ENCODE peak calls at places on chromosomes 4 and X, in six cellular contexts. One of them, this sample, is unnamed.

GRCh38 chrX:118066867-118067515 is 49.6 kb downstream of the KLHL13 start:
- DNase-seq in M059J: no peak
- DNase-seq in NCI-H345: peak
- DNase-seq in NCI-H510A treated with DMSO at 0.1 percent for 48 hours: peak
- DNase-seq in activated CD4-positive, alpha-beta T cell treated with anti-CD3 and anti-CD28 coated beads, Interleukin-2, amount 50 U/mL, for 1 hour: no peak
- DNase-seq in iris pigment epithelial cell: no peak
- DNase-seq in this sample: no peak

GRCh38 chrX:118062048-118062789 is 54.4 kb downstream of the KLHL13 start:
- DNase-seq in M059J: no peak
- DNase-seq in NCI-H345: no peak
- DNase-seq in NCI-H510A treated with DMSO at 0.1 percent for 48 hours: no peak
- DNase-seq in activated CD4-positive, alpha-beta T cell treated with anti-CD3 and anti-CD28 coated beads, Interleukin-2, amount 50 U/mL, for 1 hour: no peak
- DNase-seq in iris pigment epithelial cell: no peak
- DNase-seq in this sample: no peak

GRCh38 chrX:100609591-100609990 is 24.9 kb downstream of the TNMD start:
- DNase-seq in M059J: no peak
- DNase-seq in NCI-H345: no peak
- DNase-seq in NCI-H510A treated with DMSO at 0.1 percent for 48 hours: no peak
- DNase-seq in activated CD4-positive, alpha-beta T cell treated with anti-CD3 and anti-CD28 coated beads, Interleukin-2, amount 50 U/mL, for 1 hour: no peak
- DNase-seq in iris pigment epithelial cell: peak
- DNase-seq in this sample: no peak

GRCh38 chr4:105679186-105679585 is 29.3 kb downstream of the INTS12 start:
- DNase-seq in M059J: peak
- DNase-seq in NCI-H345: no peak
- DNase-seq in NCI-H510A treated with DMSO at 0.1 percent for 48 hours: peak
- DNase-seq in activated CD4-positive, alpha-beta T cell treated with anti-CD3 and anti-CD28 coated beads, Interleukin-2, amount 50 U/mL, for 1 hour: no peak
- DNase-seq in iris pigment epithelial cell: peak
- DNase-seq in this sample: no peak

GRCh38 chr4:145878501-145879435 is 59.9 kb downstream of the ZNF827 start:
- DNase-seq in M059J: peak
- DNase-seq in NCI-H345: no peak
- DNase-seq in NCI-H510A treated with DMSO at 0.1 percent for 48 hours: no peak
- DNase-seq in activated CD4-positive, alpha-beta T cell treated with anti-CD3 and anti-CD28 coated beads, Interleukin-2, amount 50 U/mL, for 1 hour: no peak
- DNase-seq in iris pigment epithelial cell: peak
- DNase-seq in this sample: no peak

GRCh38 chrX:39577976-39578962 is 519.5 kb downstream of the BCOR start:
- DNase-seq in M059J: peak
- DNase-seq in NCI-H345: no peak
- DNase-seq in NCI-H510A treated with DMSO at 0.1 percent for 48 hours: no peak
- DNase-seq in activated CD4-positive, alpha-beta T cell treated with anti-CD3 and anti-CD28 coated beads, Interleukin-2, amount 50 U/mL, for 1 hour: peak
- DNase-seq in iris pigment epithelial cell: no peak
- DNase-seq in this sample: no peak

GRCh38 chrX:49237060-49237459 is 1.8 kb downstream of the CCDC22 start:
- DNase-seq in M059J: no peak
- DNase-seq in NCI-H345: no peak
- DNase-seq in NCI-H510A treated with DMSO at 0.1 percent for 48 hours: no peak
- DNase-seq in activated CD4-positive, alpha-beta T cell treated with anti-CD3 and anti-CD28 coated beads, Interleukin-2, amount 50 U/mL, for 1 hour: no peak
- DNase-seq in iris pigment epithelial cell: no peak
- DNase-seq in this sample: no peak

GRCh38 chr4:10054571-10055041 is 33.3 kb upstream of the SLC2A9 start:
- DNase-seq in M059J: no peak
- DNase-seq in NCI-H345: peak
- DNase-seq in NCI-H510A treated with DMSO at 0.1 percent for 48 hours: no peak
- DNase-seq in activated CD4-positive, alpha-beta T cell treated with anti-CD3 and anti-CD28 coated beads, Interleukin-2, amount 50 U/mL, for 1 hour: no peak
- DNase-seq in iris pigment epithelial cell: no peak
- DNase-seq in this sample: no peak

GRCh38 chrX:138858438-138858837 is 146.9 kb upstream of the FGF13 start:
- DNase-seq in M059J: peak
- DNase-seq in NCI-H345: no peak
- DNase-seq in NCI-H510A treated with DMSO at 0.1 percent for 48 hours: no peak
- DNase-seq in activated CD4-positive, alpha-beta T cell treated with anti-CD3 and anti-CD28 coated beads, Interleukin-2, amount 50 U/mL, for 1 hour: no peak
- DNase-seq in iris pigment epithelial cell: peak
- DNase-seq in this sample: no peak

GRCh38 chrX:46588263-46588662 is 14.7 kb downstream of the CHST7 start:
- DNase-seq in M059J: peak
- DNase-seq in NCI-H345: no peak
- DNase-seq in NCI-H510A treated with DMSO at 0.1 percent for 48 hours: no peak
- DNase-seq in activated CD4-positive, alpha-beta T cell treated with anti-CD3 and anti-CD28 coated beads, Interleukin-2, amount 50 U/mL, for 1 hour: peak
- DNase-seq in iris pigment epithelial cell: peak
- DNase-seq in this sample: no peak

GRCh38 chr4:20384456-20384855 is 132.8 kb downstream of the SLIT2 start:
- DNase-seq in M059J: no peak
- DNase-seq in NCI-H345: no peak
- DNase-seq in NCI-H510A treated with DMSO at 0.1 percent for 48 hours: no peak
- DNase-seq in activated CD4-positive, alpha-beta T cell treated with anti-CD3 and anti-CD28 coated beads, Interleukin-2, amount 50 U/mL, for 1 hour: no peak
- DNase-seq in iris pigment epithelial cell: no peak
- DNase-seq in this sample: no peak

GRCh38 chrX:130028196-130028595 is 45.8 kb downstream of the BCORL1 start:
- DNase-seq in M059J: peak
- DNase-seq in NCI-H345: no peak
- DNase-seq in NCI-H510A treated with DMSO at 0.1 percent for 48 hours: no peak
- DNase-seq in activated CD4-positive, alpha-beta T cell treated with anti-CD3 and anti-CD28 coated beads, Interleukin-2, amount 50 U/mL, for 1 hour: peak
- DNase-seq in iris pigment epithelial cell: peak
- DNase-seq in this sample: peak

GRCh38 chr4:82230310-82230709 is 143.5 kb downstream of the HNRNPD start:
- DNase-seq in M059J: no peak
- DNase-seq in NCI-H345: no peak
- DNase-seq in NCI-H510A treated with DMSO at 0.1 percent for 48 hours: no peak
- DNase-seq in activated CD4-positive, alpha-beta T cell treated with anti-CD3 and anti-CD28 coated beads, Interleukin-2, amount 50 U/mL, for 1 hour: no peak
- DNase-seq in iris pigment epithelial cell: no peak
- DNase-seq in this sample: no peak

GRCh38 chrX:134236690-134237362 is at the start of gene CCDC160:
- DNase-seq in M059J: peak
- DNase-seq in NCI-H345: peak
- DNase-seq in NCI-H510A treated with DMSO at 0.1 percent for 48 hours: no peak
- DNase-seq in activated CD4-positive, alpha-beta T cell treated with anti-CD3 and anti-CD28 coated beads, Interleukin-2, amount 50 U/mL, for 1 hour: no peak
- DNase-seq in iris pigment epithelial cell: peak
- DNase-seq in this sample: no peak

GRCh38 chr4:127997534-127998388 is 32.6 kb downstream of the ABHD18 start:
- DNase-seq in M059J: peak
- DNase-seq in NCI-H345: no peak
- DNase-seq in NCI-H510A treated with DMSO at 0.1 percent for 48 hours: no peak
- DNase-seq in activated CD4-positive, alpha-beta T cell treated with anti-CD3 and anti-CD28 coated beads, Interleukin-2, amount 50 U/mL, for 1 hour: no peak
- DNase-seq in iris pigment epithelial cell: peak
- DNase-seq in this sample: no peak

GRCh38 chr4:184369871-184370270 is 104.5 kb downstream of the IRF2 start:
- DNase-seq in M059J: peak
- DNase-seq in NCI-H345: no peak
- DNase-seq in NCI-H510A treated with DMSO at 0.1 percent for 48 hours: no peak
- DNase-seq in activated CD4-positive, alpha-beta T cell treated with anti-CD3 and anti-CD28 coated beads, Interleukin-2, amount 50 U/mL, for 1 hour: no peak
- DNase-seq in iris pigment epithelial cell: peak
- DNase-seq in this sample: no peak

GRCh38 chrX:147935156-147935758 is 23.5 kb downstream of the FMR1 start:
- DNase-seq in M059J: no peak
- DNase-seq in NCI-H345: no peak
- DNase-seq in NCI-H510A treated with DMSO at 0.1 percent for 48 hours: no peak
- DNase-seq in activated CD4-positive, alpha-beta T cell treated with anti-CD3 and anti-CD28 coated beads, Interleukin-2, amount 50 U/mL, for 1 hour: no peak
- DNase-seq in iris pigment epithelial cell: peak
- DNase-seq in this sample: no peak

GRCh38 chr4:107897823-107898222 is 33.5 kb upstream of the CYP2U1 start:
- DNase-seq in M059J: no peak
- DNase-seq in NCI-H345: no peak
- DNase-seq in NCI-H510A treated with DMSO at 0.1 percent for 48 hours: no peak
- DNase-seq in activated CD4-positive, alpha-beta T cell treated with anti-CD3 and anti-CD28 coated beads, Interleukin-2, amount 50 U/mL, for 1 hour: no peak
- DNase-seq in iris pigment epithelial cell: no peak
- DNase-seq in this sample: no peak

GRCh38 chr4:91256043-91256442 is 1047.7 kb upstream of the GRID2 start:
- DNase-seq in M059J: no peak
- DNase-seq in NCI-H345: no peak
- DNase-seq in NCI-H510A treated with DMSO at 0.1 percent for 48 hours: no peak
- DNase-seq in activated CD4-positive, alpha-beta T cell treated with anti-CD3 and anti-CD28 coated beads, Interleukin-2, amount 50 U/mL, for 1 hour: no peak
- DNase-seq in iris pigment epithelial cell: no peak
- DNase-seq in this sample: no peak

GRCh38 chr4:105147226-105148151 is 813 bp downstream of the TET2 start:
- DNase-seq in M059J: peak
- DNase-seq in NCI-H345: peak
- DNase-seq in NCI-H510A treated with DMSO at 0.1 percent for 48 hours: peak
- DNase-seq in activated CD4-positive, alpha-beta T cell treated with anti-CD3 and anti-CD28 coated beads, Interleukin-2, amount 50 U/mL, for 1 hour: peak
- DNase-seq in iris pigment epithelial cell: peak
- DNase-seq in this sample: peak

GRCh38 chr4:141133146-141134006 is at the start of gene RNF150:
- DNase-seq in M059J: peak
- DNase-seq in NCI-H345: peak
- DNase-seq in NCI-H510A treated with DMSO at 0.1 percent for 48 hours: peak
- DNase-seq in activated CD4-positive, alpha-beta T cell treated with anti-CD3 and anti-CD28 coated beads, Interleukin-2, amount 50 U/mL, for 1 hour: no peak
- DNase-seq in iris pigment epithelial cell: peak
- DNase-seq in this sample: peak

GRCh38 chr4:132228676-132229075 is 920.4 kb upstream of the PCDH10 start:
- DNase-seq in M059J: no peak
- DNase-seq in NCI-H345: no peak
- DNase-seq in NCI-H510A treated with DMSO at 0.1 percent for 48 hours: no peak
- DNase-seq in activated CD4-positive, alpha-beta T cell treated with anti-CD3 and anti-CD28 coated beads, Interleukin-2, amount 50 U/mL, for 1 hour: no peak
- DNase-seq in iris pigment epithelial cell: no peak
- DNase-seq in this sample: no peak

GRCh38 chrX:55731826-55732225 is 14.3 kb downstream of the RRAGB start:
- DNase-seq in M059J: peak
- DNase-seq in NCI-H345: no peak
- DNase-seq in NCI-H510A treated with DMSO at 0.1 percent for 48 hours: no peak
- DNase-seq in activated CD4-positive, alpha-beta T cell treated with anti-CD3 and anti-CD28 coated beads, Interleukin-2, amount 50 U/mL, for 1 hour: no peak
- DNase-seq in iris pigment epithelial cell: peak
- DNase-seq in this sample: no peak

GRCh38 chrX:23788946-23789345 is 6.0 kb downstream of the SAT1 start:
- DNase-seq in M059J: peak
- DNase-seq in NCI-H345: no peak
- DNase-seq in NCI-H510A treated with DMSO at 0.1 percent for 48 hours: no peak
- DNase-seq in activated CD4-positive, alpha-beta T cell treated with anti-CD3 and anti-CD28 coated beads, Interleukin-2, amount 50 U/mL, for 1 hour: no peak
- DNase-seq in iris pigment epithelial cell: no peak
- DNase-seq in this sample: no peak

GRCh38 chr4:126427781-126428360 is 1113.1 kb downstream of the FAT4 start:
- DNase-seq in M059J: no peak
- DNase-seq in NCI-H345: no peak
- DNase-seq in NCI-H510A treated with DMSO at 0.1 percent for 48 hours: no peak
- DNase-seq in activated CD4-positive, alpha-beta T cell treated with anti-CD3 and anti-CD28 coated beads, Interleukin-2, amount 50 U/mL, for 1 hour: no peak
- DNase-seq in iris pigment epithelial cell: no peak
- DNase-seq in this sample: no peak

GRCh38 chrX:149691794-149692193 is 20.1 kb upstream of the MAGEA11 start:
- DNase-seq in M059J: no peak
- DNase-seq in NCI-H345: no peak
- DNase-seq in NCI-H510A treated with DMSO at 0.1 percent for 48 hours: no peak
- DNase-seq in activated CD4-positive, alpha-beta T cell treated with anti-CD3 and anti-CD28 coated beads, Interleukin-2, amount 50 U/mL, for 1 hour: no peak
- DNase-seq in iris pigment epithelial cell: no peak
- DNase-seq in this sample: no peak

GRCh38 chrX:40055495-40055894 is 42.3 kb downstream of the BCOR start:
- DNase-seq in M059J: no peak
- DNase-seq in NCI-H345: no peak
- DNase-seq in NCI-H510A treated with DMSO at 0.1 percent for 48 hours: no peak
- DNase-seq in activated CD4-positive, alpha-beta T cell treated with anti-CD3 and anti-CD28 coated beads, Interleukin-2, amount 50 U/mL, for 1 hour: no peak
- DNase-seq in iris pigment epithelial cell: peak
- DNase-seq in this sample: no peak

GRCh38 chrX:40099046-40099968 is 1.5 kb upstream of the BCOR start:
- DNase-seq in M059J: peak
- DNase-seq in NCI-H345: peak
- DNase-seq in NCI-H510A treated with DMSO at 0.1 percent for 48 hours: peak
- DNase-seq in activated CD4-positive, alpha-beta T cell treated with anti-CD3 and anti-CD28 coated beads, Interleukin-2, amount 50 U/mL, for 1 hour: peak
- DNase-seq in iris pigment epithelial cell: peak
- DNase-seq in this sample: no peak

GRCh38 chrX:11770320-11770719 is 12.3 kb downstream of the MSL3 start:
- DNase-seq in M059J: peak
- DNase-seq in NCI-H345: peak
- DNase-seq in NCI-H510A treated with DMSO at 0.1 percent for 48 hours: peak
- DNase-seq in activated CD4-positive, alpha-beta T cell treated with anti-CD3 and anti-CD28 coated beads, Interleukin-2, amount 50 U/mL, for 1 hour: peak
- DNase-seq in iris pigment epithelial cell: peak
- DNase-seq in this sample: peak

GRCh38 chr4:152620915-152621314 is 58.9 kb downstream of the TMEM154 start:
- DNase-seq in M059J: no peak
- DNase-seq in NCI-H345: no peak
- DNase-seq in NCI-H510A treated with DMSO at 0.1 percent for 48 hours: no peak
- DNase-seq in activated CD4-positive, alpha-beta T cell treated with anti-CD3 and anti-CD28 coated beads, Interleukin-2, amount 50 U/mL, for 1 hour: no peak
- DNase-seq in iris pigment epithelial cell: peak
- DNase-seq in this sample: no peak

GRCh38 chr4:174193438-174194015 is 89.9 kb downstream of the FBXO8 start:
- DNase-seq in M059J: no peak
- DNase-seq in NCI-H345: no peak
- DNase-seq in NCI-H510A treated with DMSO at 0.1 percent for 48 hours: no peak
- DNase-seq in activated CD4-positive, alpha-beta T cell treated with anti-CD3 and anti-CD28 coated beads, Interleukin-2, amount 50 U/mL, for 1 hour: no peak
- DNase-seq in iris pigment epithelial cell: no peak
- DNase-seq in this sample: no peak

GRCh38 chr4:128379860-128380259 is 92.2 kb upstream of the PGRMC2 start:
- DNase-seq in M059J: peak
- DNase-seq in NCI-H345: no peak
- DNase-seq in NCI-H510A treated with DMSO at 0.1 percent for 48 hours: no peak
- DNase-seq in activated CD4-positive, alpha-beta T cell treated with anti-CD3 and anti-CD28 coated beads, Interleukin-2, amount 50 U/mL, for 1 hour: no peak
- DNase-seq in iris pigment epithelial cell: no peak
- DNase-seq in this sample: no peak

GRCh38 chrX:40100141-40100536 is 2.4 kb upstream of the BCOR start:
- DNase-seq in M059J: peak
- DNase-seq in NCI-H345: peak
- DNase-seq in NCI-H510A treated with DMSO at 0.1 percent for 48 hours: no peak
- DNase-seq in activated CD4-positive, alpha-beta T cell treated with anti-CD3 and anti-CD28 coated beads, Interleukin-2, amount 50 U/mL, for 1 hour: no peak
- DNase-seq in iris pigment epithelial cell: peak
- DNase-seq in this sample: no peak